ENCODE peak calls at places on chromosomes 3 and 15, in six cellular contexts. Q is activated naive CD8-positive, alpha-beta T cell treated with anti-CD3 and anti-CD28 coated beads, Interleukin-2, amount 50 U/mL, for 24 hours; H is CD8-positive, alpha-beta T cell; J is memory B cell; B is ELR; F is AML-193. O is an unnamed sample.

GRCh38 chr3:72549819-72550581 is 298.2 kb downstream of the SHQ1 start:
- DNase-seq in Q (peak; percentile 5), H (peak; percentile 54), J (no peak), B (no peak), F (no peak), O (no peak)

GRCh38 chr15:90982135-90982534 is 12.2 kb downstream of the PRC1 start:
- DNase-seq in Q (no peak), H (no peak), J (no peak), B (peak; percentile 55), F (peak; percentile 16), O (no peak)

GRCh38 chr3:2727566-2728318 is 382.4 kb downstream of the IL5RA start:
- DNase-seq in Q (no peak), H (no peak), J (no peak), B (no peak), F (no peak), O (no peak)

GRCh38 chr3:188792788-188793187 is 379.0 kb upstream of the TPRG1 start:
- DNase-seq in Q (no peak), H (no peak), J (no peak), B (peak; percentile 20), F (no peak), O (no peak)

GRCh38 chr15:37219211-37219701 is 118.9 kb upstream of the MEIS2 start:
- DNase-seq in Q (no peak), H (no peak), J (no peak), B (no peak), F (no peak), O (no peak)

GRCh38 chr3:178126686-178127085 is 409.6 kb upstream of the KCNMB2 start:
- DNase-seq in Q (no peak), H (no peak), J (no peak), B (no peak), F (no peak), O (no peak)

GRCh38 chr15:36996538-36997181 is 103.7 kb downstream of the MEIS2 start:
- DNase-seq in Q (no peak), H (no peak), J (no peak), B (no peak), F (no peak), O (no peak)

GRCh38 chr3:174862101-174862500 is 3.0 kb downstream of the NAALADL2 start:
- DNase-seq in Q (no peak), H (no peak), J (no peak), B (peak; percentile 37), F (no peak), O (no peak)

GRCh38 chr3:134030382-134030753 is 643 bp upstream of the SLCO2A1 start:
- DNase-seq in Q (no peak), H (no peak), J (no peak), B (no peak), F (no peak), O (no peak)

GRCh38 chr15:44286814-44287555 is 1.5 kb upstream of the GOLM2 start:
- DNase-seq in Q (no peak), H (no peak), J (no peak), B (peak; percentile 24), F (peak; percentile 10), O (no peak)

GRCh38 chr3:143736651-143737050 is 111.6 kb downstream of the SLC9A9 start:
- DNase-seq in Q (no peak), H (no peak), J (no peak), B (peak; percentile 12), F (no peak), O (no peak)

GRCh38 chr3:128548426-128549282 is 55.7 kb upstream of the GATA2 start:
- DNase-seq in Q (no peak), H (no peak), J (no peak), B (no peak), F (no peak), O (no peak)

GRCh38 chr3:18389108-18389733 is 35.9 kb downstream of the SATB1 start:
- DNase-seq in Q (no peak), H (no peak), J (peak; percentile 25), B (peak; percentile 36), F (peak; percentile 43), O (peak; percentile 34)

GRCh38 chr3:44079916-44080315 is 161.8 kb upstream of the TOPAZ1 start:
- DNase-seq in Q (no peak), H (no peak), J (no peak), B (no peak), F (no peak), O (no peak)

O was measured in naive B cell.